ENCODE peak calls at places on chromosomes 1 and 21, in six cellular contexts. J, E, A, X, Q and V are unnamed samples.

GRCh38 chr1:198577444-198577843 is 37.0 kb upstream of the ATP6V1G3 start:
- DNase-seq in E (no peak), X (no peak), Q (no peak), A (no peak), J (no peak), V (no peak)

GRCh38 chr1:229714964-229715603 is 89.0 kb downstream of the URB2 start:
- DNase-seq in Q (no peak), J (peak), X (no peak), E (peak), A (peak), V (peak)

GRCh38 chr1:182253319-182253718 is 138.3 kb downstream of the GLUL start:
- DNase-seq in E (no peak), A (no peak), J (no peak), X (no peak), Q (no peak), V (no peak)

GRCh38 chr21:33608559-33608958 is 20.1 kb upstream of the DONSON start:
- DNase-seq in E (no peak), J (no peak), Q (no peak), A (no peak), X (no peak), V (no peak)

GRCh38 chr21:43191521-43191920 is 22.7 kb downstream of the CRYAA start:
- DNase-seq in E (no peak), X (no peak), J (no peak), A (no peak), Q (no peak), V (no peak)

GRCh38 chr1:7591565-7591964 is 179.5 kb upstream of the VAMP3 start:
- DNase-seq in X (no peak), E (no peak), J (no peak), A (no peak), Q (no peak), V (no peak)

GRCh38 chr21:33971492-33972013 is 55.9 kb upstream of the ATP5PO start:
- DNase-seq in X (peak), Q (no peak), E (no peak), A (no peak), J (peak), V (peak)

GRCh38 chr1:21520899-21521716 is 11.9 kb downstream of the ALPL start:
- DNase-seq in A (no peak), Q (no peak), X (no peak), E (no peak), J (no peak), V (no peak)

GRCh38 chr1:66764994-66765578 is 12.8 kb downstream of the DYNLT5 start:
- DNase-seq in A (peak), J (peak), E (peak), X (peak), Q (peak), V (peak)

GRCh38 chr1:1116701-1117468 is 996 bp upstream of the C1orf159 start:
- DNase-seq in J (no peak), E (no peak), A (no peak), X (no peak), Q (peak), V (no peak)

GRCh38 chr1:4630561-4630960 is 23.8 kb upstream of the AJAP1 start:
- DNase-seq in E (no peak), X (no peak), Q (no peak), J (no peak), A (no peak), V (no peak)

GRCh38 chr1:61461406-61462384 is 263.2 kb downstream of the TM2D1 start:
- DNase-seq in E (no peak), J (no peak), Q (no peak), A (peak), X (no peak), V (no peak)

GRCh38 chr1:233480198-233480597 is 133.7 kb upstream of the KCNK1 start:
- DNase-seq in E (no peak), Q (no peak), J (no peak), A (no peak), X (no peak), V (no peak)

GRCh38 chr1:206471993-206472392 is 1.7 kb downstream of the IKBKE start:
- DNase-seq in Q (no peak), A (no peak), J (no peak), X (no peak), E (no peak), V (no peak)

GRCh38 chr1:206471415-206471801 is 1.1 kb downstream of the IKBKE start:
- DNase-seq in X (no peak), Q (no peak), A (no peak), E (no peak), J (no peak), V (no peak)

GRCh38 chr1:206469933-206470691 is at the start of gene IKBKE:
- DNase-seq in J (peak), X (no peak), A (peak), Q (no peak), E (peak), V (peak)

GRCh38 chr1:206469411-206469932 is 804 bp upstream of the IKBKE start:
- DNase-seq in X (no peak), A (no peak), Q (no peak), J (no peak), E (no peak), V (no peak)

DNA sequence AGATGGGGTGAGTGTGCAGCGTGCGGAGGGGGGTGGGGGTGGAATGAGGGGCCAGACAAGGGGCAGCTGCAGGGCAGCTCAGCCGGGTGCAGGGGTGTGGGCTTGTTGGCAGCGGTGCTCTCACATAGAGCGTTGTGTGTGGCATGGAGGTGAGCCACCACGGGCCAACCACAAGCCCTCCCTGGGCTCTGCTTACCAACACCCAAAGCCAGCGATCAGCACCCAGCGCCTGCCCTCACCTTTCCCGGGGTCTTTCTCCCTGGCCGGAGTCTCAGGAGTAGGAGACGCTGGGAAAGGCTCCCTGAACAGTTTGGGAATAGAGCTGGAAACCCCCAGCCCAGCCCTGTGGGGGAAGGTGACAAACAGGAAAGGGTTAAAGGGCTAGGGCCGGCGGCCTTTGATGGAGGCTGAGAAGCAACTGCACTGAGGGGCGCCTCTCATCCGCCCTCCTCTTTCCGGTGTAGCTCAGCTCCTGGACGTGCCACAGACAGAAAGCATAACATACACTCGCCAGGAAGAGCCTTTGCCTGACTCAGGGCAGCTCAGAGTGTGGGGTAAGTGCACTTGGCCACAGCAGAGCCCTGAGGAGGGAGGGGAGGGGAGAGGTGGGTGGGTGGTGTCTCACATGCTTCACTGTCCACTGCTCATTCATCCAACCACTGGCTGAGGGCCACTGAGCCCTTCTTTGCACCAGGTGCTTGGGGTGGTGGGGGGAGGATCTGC is 577 bp downstream of the IKBKE start:
- DNase-seq in E (no peak), Q (no peak), J (peak), A (no peak), X (no peak), V (peak)
- TF ChIP-seq SIN3A in E (no peak), Q (no peak), J (no peak), A (no peak), X (no peak), V (no peak)

DNA sequence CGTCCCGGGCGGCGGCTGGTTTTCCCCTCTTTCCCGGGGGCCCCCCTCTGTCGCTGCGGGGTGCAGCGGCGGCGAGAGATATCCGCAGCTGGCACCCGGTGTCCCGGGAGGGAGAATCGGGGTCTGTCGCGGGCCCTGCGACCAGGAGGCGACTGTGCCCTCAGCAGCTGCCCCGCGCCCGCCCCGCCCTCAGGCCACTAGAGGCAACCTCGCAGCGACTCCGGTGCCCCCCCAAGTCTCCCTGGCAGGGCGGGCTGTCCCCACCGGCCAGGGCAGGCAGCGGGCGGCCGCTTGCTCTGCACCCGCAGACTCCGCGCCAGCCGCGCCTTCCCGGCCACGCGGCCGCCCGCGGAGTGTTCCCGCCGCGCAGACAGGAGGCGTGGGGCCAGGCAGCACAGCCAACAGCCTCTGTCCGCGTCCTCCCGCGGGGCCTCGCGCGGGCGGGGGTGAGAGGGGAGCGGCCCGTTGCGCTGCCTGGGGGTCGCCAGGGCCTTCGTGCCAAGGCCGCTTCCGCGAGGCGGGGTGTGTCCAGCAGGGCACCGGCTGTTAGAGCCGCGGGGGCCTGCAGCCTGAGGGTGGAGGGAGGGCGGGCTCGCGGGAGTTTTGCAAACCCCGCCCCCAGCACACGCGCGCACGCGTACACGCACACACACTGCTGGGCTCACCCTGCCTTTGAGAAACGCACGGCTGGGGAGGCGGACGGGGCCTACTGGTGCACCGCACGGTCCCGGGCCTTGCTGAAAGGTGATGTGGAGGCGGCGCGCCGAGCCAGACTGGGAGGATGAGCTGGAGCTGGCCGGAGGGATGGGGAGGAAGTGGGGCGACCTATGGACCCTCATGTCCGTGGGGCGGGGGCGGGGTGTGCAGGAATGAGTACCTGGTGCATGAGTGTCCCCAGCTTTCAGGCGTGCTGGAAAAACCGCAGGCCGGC is 41.4 kb downstream of the KIAA1614 start:
- DNase-seq in E (no peak), Q (peak), J (no peak), A (peak), X (no peak), V (peak)
- TF ChIP-seq SIN3A in E (no peak), Q (no peak), J (no peak), A (no peak), X (no peak), V (no peak)

DNA sequence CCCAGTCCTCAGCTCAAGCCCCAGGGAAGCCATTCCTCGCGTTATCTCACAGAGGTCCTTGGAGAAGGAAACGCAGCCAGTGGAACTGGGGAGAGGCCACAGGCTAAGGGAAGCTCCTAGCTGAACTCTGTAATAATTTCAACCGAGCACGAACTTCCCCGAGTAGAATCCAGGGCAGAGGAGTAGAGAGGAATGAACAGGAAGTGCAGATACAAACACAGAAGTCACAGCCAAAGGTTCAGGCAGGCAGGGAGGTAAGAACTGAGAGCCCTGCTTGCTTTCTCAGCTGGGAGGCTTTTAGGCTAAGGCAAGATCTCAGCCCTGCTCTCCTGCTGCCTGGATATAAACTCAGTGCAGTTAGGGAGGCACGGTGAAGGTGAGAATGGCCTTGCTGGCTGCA is 23.7 kb downstream of the WARS2 start:
- DNase-seq in J (peak), Q (no peak), A (no peak), E (no peak), X (no peak), V (no peak)
- TF ChIP-seq SIN3A in J (no peak), Q (no peak), A (no peak), E (no peak), X (no peak), V (no peak)

DNA sequence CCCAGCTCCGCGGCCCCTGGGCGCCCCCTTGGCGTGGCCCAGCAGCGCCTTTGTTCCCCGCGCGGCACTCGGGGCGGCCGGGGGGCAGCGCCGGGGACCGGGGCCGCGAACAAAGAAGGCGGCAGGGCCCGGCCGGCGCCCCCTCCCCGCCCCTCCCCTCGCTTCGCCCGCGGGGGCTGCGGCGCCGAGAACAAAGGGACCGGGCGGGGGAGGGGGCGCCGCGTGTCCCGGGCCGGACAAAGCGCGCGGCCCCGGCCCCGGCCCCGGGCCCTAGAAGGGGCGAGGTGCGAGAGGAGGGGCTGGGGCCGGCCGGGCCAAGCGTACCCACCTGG is 448 bp downstream of the MARCKSL1 start:
- DNase-seq in E (no peak), J (no peak), X (no peak), Q (peak), A (peak), V (no peak)
- TF ChIP-seq SIN3A in E (no peak), J (no peak), X (no peak), Q (no peak), A (no peak), V (no peak)